ENCODE peak calls at places on chromosome 3, in four cellular contexts. Q is A549, K is GM12878, X is HepG2. L is an unnamed sample.

GRCh38 chr3:13546667-13547171 is 2.2 kb upstream of the FBLN2 start:
- DNase-seq in Q (peak), X (no peak), K (no peak), L (peak)

GRCh38 chr3:72441284-72441994 is 406.8 kb downstream of the SHQ1 start:
- DNase-seq in X (no peak), K (no peak), Q (no peak), L (no peak)

GRCh38 chr3:70571696-70572095 is 259.3 kb upstream of the MDFIC2 start:
- DNase-seq in X (no peak), Q (no peak), K (no peak), L (no peak)

GRCh38 chr3:88101142-88101541 is 42.1 kb downstream of the ZNF654 start:
- DNase-seq in X (no peak), K (no peak), Q (no peak), L (no peak)

GRCh38 chr3:54954019-54954418 is 26.2 kb upstream of the LRTM1 start:
- DNase-seq in K (no peak), X (no peak), Q (no peak), L (peak)

GRCh38 chr3:127139601-127140500 is 53.1 kb upstream of the PRR23E start:
- DNase-seq in Q (no peak), X (no peak), K (no peak), L (peak)

GRCh38 chr3:197782230-197782629 is 8.8 kb upstream of the LRCH3 start:
- DNase-seq in K (peak), X (no peak), Q (no peak), L (no peak)

GRCh38 chr3:173411288-173412064 is 13.9 kb downstream of the NLGN1 start:
- DNase-seq in Q (peak), K (no peak), X (peak), L (peak)

GRCh38 chr3:30347679-30348216 is 258.7 kb upstream of the TGFBR2 start:
- DNase-seq in K (no peak), Q (no peak), X (peak), L (no peak)
- TF ChIP-seq PBX3 in K (no peak), Q (no peak), X (no peak), L (peak)

DNA sequence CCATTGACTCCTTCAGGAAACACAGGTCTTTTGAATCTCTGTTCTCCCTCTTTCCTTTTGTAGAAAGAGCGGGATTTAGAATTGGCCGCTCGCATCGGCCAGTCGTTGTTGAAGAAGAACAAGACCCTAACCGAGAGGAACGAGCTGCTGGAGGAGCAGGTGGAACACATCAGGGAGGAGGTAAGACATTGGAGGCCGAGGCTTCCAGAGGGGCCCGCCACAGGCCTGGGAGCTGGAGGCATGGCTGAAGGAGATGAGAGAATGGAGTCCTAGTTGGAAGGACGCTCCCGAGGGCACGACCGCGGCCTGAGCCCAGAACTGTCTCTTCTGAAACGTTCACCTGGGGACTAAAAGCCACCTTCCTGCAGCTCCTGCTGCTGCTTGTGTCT is 81.4 kb downstream of the CCK start:
- DNase-seq in Q (no peak), K (no peak), X (no peak), L (no peak)
- TF ChIP-seq PBX3 in Q (no peak), K (no peak), X (no peak), L (no peak)

DNA sequence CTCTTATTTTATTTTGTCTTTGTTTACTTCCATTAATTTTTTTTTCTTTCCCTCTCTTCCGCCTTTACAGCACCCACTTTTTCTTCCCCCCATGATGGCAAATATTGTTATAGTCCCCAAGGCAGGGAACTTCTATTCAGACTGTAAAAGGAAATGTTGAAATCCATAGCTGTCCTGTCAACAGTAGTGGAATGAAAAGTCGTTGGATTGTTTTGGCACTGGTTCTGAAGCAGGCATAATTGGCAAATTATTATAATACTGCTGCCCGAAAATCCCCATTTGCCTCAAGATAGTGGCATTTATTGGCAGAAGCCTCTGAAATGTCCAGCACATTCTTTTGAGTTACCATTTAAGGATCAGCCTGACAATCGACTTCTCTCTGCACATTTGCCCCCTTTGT is 150.6 kb downstream of the TPRG1 start:
- DNase-seq in X (no peak), K (no peak), Q (peak), L (no peak)
- TF ChIP-seq PBX3 in X (no peak), K (no peak), Q (no peak), L (no peak)

GRCh38 chr3:117441851-117442250 is 732.3 kb downstream of the TUSC7 start:
- DNase-seq in X (no peak), K (no peak), Q (no peak), L (no peak)

GRCh38 chr3:117435481-117435880 is 725.9 kb downstream of the TUSC7 start:
- DNase-seq in Q (no peak), K (no peak), X (no peak), L (no peak)

GRCh38 chr3:117443014-117443413 is 733.4 kb downstream of the TUSC7 start:
- DNase-seq in Q (no peak), X (no peak), K (no peak), L (no peak)

GRCh38 chr3:117444175-117444574 is 734.6 kb downstream of the TUSC7 start:
- DNase-seq in K (no peak), Q (no peak), X (no peak), L (no peak)

DNA sequence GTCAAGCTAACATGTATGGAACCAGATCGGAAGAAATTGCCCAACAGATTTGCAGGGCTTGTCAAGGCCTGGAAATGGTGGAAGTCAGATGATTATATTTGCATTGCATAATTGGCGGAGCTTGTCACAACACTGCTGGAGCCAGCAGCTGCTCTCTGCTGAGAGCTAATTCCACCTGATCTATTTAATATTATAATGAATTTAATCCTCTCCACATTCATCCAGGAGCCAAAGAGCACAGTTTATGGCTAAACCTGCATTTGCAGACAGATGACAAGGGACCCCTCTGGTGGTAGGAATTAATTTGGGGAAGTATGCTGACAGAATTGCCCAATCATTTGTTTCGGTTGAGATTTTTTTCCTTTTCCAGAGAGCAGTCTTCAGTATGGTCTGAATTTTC is 730.2 kb downstream of the TUSC7 start:
- DNase-seq in X (peak), Q (peak), K (no peak), L (peak)
- TF ChIP-seq PBX3 in X (no peak), Q (no peak), K (no peak), L (no peak)

GRCh38 chr3:138944842-138945645 is 1.9 kb downstream of the FOXL2 start:
- DNase-seq in Q (no peak), X (no peak), K (no peak), L (peak)
- TF ChIP-seq PBX3 in Q (no peak), X (no peak), K (no peak), L (no peak)

DNA sequence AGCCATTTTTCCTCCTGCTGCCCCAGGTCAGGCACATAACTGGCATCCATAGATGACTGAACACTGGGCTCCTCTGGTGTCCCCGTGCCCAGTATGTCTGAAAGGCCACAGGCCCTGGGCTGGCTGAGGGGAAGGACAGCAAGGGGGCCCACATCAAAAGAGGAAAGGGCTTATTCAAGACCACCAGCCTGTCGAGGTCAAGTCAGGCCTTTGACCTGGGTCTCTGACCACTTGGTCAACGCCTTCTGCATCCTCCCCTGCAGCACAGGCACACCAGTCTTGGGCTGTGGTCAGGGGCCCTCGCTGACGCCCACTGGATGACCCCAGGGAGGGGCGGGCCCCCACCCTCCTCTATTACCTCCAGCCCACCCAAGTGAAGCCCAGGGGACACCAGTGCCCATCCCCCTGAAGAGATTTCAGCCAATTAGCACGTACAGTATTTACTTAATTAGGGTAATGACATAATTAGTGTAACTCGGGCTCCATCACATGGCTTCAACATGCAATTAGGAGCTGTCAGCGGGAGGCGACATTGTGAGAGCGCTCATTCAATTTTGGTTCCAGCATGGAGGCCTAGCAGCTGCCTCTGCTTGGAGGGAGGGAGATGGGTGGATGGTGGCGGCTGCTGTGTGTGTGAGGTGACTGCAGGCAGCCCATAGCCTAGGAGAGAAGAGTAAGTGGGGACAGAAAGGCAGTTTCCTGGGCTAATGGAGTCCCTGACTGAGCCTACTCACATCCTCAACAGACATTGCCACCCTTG is 13.5 kb upstream of the DNAH1 start:
- DNase-seq in X (no peak), K (no peak), Q (no peak), L (no peak)
- TF ChIP-seq PBX3 in X (no peak), K (no peak), Q (no peak), L (no peak)

DNA sequence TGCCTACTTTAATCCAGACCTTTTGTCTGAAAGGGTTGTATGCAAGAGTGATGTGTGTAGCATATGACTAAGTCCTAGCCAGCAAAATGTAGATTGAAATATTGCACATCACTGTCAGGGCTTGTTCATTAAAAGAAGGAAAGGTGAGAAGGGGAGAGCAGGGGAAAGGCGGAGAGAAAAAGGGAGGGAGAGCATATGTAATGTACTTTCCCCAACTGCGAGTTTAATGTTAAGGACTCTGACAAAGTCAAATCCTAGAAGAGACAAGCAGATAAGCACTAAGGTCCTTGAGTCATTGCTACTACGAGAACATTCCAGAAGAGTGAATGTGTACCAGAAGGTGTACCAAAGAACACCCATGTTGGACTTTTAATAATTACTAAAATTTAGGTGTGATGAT is 1336.7 kb downstream of the NSUN3 start:
- DNase-seq in X (no peak), K (no peak), Q (no peak), L (no peak)
- TF ChIP-seq PBX3 in X (no peak), K (no peak), Q (no peak), L (no peak)

GRCh38 chr3:27532931-27533607 is 48.9 kb upstream of the SLC4A7 start:
- DNase-seq in K (no peak), Q (no peak), X (no peak), L (no peak)
- TF ChIP-seq PBX3 in K (no peak), Q (no peak), X (no peak), L (no peak)

L was measured in SK-N-SH.